ENCODE peak calls at places on chromosomes 2 and 18, in four cellular contexts. K, J, Z and R are unnamed samples.

GRCh38 chr2:178190938-178191910 is 3.1 kb upstream of the OSBPL6 start:
- DNase-seq in K (no peak), J (no peak), Z (peak; percentile 38), R (no peak)

GRCh38 chr18:48842259-48843061 is 108.3 kb downstream of the SMAD7 start:
- DNase-seq in K (peak; percentile 24), J (peak; percentile 87), Z (peak; percentile 68), R (peak; percentile 45)

GRCh38 chr2:42124051-42124813 is 44.9 kb upstream of the EML4 start:
- DNase-seq in K (no peak), J (no peak), Z (peak; percentile 67), R (no peak)

GRCh38 chr2:236862961-236863728 is 222.5 kb upstream of the COPS8 start:
- DNase-seq in K (no peak), J (no peak), Z (no peak), R (no peak)

GRCh38 chr18:79494936-79495335 is 99.2 kb downstream of the NFATC1 start:
- DNase-seq in K (no peak), J (peak; percentile 56), Z (no peak), R (peak; percentile 20)

GRCh38 chr2:140338827-140339226 is 1558.6 kb upstream of the NXPH2 start:
- DNase-seq in K (no peak), J (no peak), Z (no peak), R (no peak)

GRCh38 chr18:62781893-62782292 is 66.6 kb downstream of the PHLPP1 start:
- DNase-seq in K (no peak), J (no peak), Z (no peak), R (no peak)

GRCh38 chr18:59990121-59990818 is 90.5 kb downstream of the PMAIP1 start:
- DNase-seq in K (no peak), J (no peak), Z (no peak), R (no peak)

GRCh38 chr2:164967781-164968228 is 12.5 kb upstream of the SLC38A11 start:
- DNase-seq in K (no peak), J (no peak), Z (no peak), R (no peak)

GRCh38 chr2:31297751-31298150 is 63.8 kb downstream of the EHD3 start:
- DNase-seq in K (no peak), J (no peak), Z (no peak), R (no peak)

GRCh38 chr2:36478332-36478738 is 119.6 kb downstream of the FEZ2 start:
- DNase-seq in K (no peak), J (no peak), Z (no peak), R (no peak)

GRCh38 chr2:36477315-36477714 is 120.7 kb downstream of the FEZ2 start:
- DNase-seq in K (no peak), J (no peak), Z (no peak), R (no peak)

GRCh38 chr2:36478999-36479398 is 119.0 kb downstream of the FEZ2 start:
- DNase-seq in K (no peak), J (no peak), Z (no peak), R (no peak)

GRCh38 chr2:36476411-36476810 is 120.8 kb downstream of the CRIM1 start:
- DNase-seq in K (no peak), J (no peak), Z (no peak), R (no peak)

GRCh38 chr2:36477744-36478143 is 120.2 kb downstream of the FEZ2 start:
- DNase-seq in K (no peak), J (no peak), Z (no peak), R (no peak)
- H3K9me3 ChIP-seq in K (peaks cover 7% of the 10 kb centered on the region), J (peaks cover 5% of the 10 kb centered on the region), Z (no peaks in the 10 kb centered on the region), R (peaks cover 25% of the 10 kb centered on the region)

DNA sequence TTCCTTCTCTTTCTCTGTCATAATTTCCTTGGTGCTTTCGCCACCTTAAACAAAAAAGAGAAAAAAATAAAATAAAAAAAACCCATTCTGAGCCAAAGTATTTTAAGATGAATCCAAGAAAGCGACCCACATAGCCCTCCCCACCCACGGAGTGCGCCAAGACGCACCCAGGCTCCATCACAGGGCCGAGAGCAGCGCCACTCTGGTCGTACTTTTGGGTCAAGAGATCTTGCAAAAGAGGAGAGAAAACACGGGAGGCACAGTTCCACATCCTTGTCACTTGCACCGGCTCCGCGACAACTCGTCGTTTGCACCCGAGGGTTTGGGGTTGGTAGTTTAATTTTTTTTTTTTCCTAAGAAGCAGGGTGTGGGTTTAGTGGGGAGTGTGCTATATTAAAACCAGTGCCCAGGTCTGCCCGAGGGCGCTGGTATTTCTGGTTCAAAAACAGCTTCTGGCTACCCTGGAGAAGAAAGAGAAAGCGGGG is 1.7 kb upstream of the SP9 start:
- DNase-seq in K (no peak), J (no peak), Z (no peak), R (no peak)
- H3K4me3 ChIP-seq in K (no peak overlapping the region), J (no peak overlapping the region), Z (no peak overlapping the region), R (no peak overlapping the region)

GRCh38 chr2:2836343-2837070 is 505.4 kb upstream of the MYT1L start:
- DNase-seq in K (no peak), J (no peak), Z (no peak), R (no peak)
- H3K9me3 ChIP-seq in K (no peaks in the 10 kb centered on the region), J (no peaks in the 10 kb centered on the region), Z (no peaks in the 10 kb centered on the region), R (no peaks in the 10 kb centered on the region)

GRCh38 chr2:30232027-30232800 is 880 bp downstream of the LBH start:
- DNase-seq in K (peak; percentile 76), J (peak; percentile 92), Z (peak; percentile 86), R (peak; percentile 72)
- H3K4me3 ChIP-seq in K (peak overlapping the region; percentile 94), J (peak overlapping the region; percentile 80), Z (peak overlapping the region; percentile 75), R (peak overlapping the region; percentile 82)

GRCh38 chr2:6846540-6846939 is 19.2 kb downstream of the CMPK2 start:
- DNase-seq in K (no peak), J (no peak), Z (no peak), R (no peak)

GRCh38 chr2:6845903-6846302 is 19.8 kb downstream of the CMPK2 start:
- DNase-seq in K (no peak), J (no peak), Z (no peak), R (no peak)

GRCh38 chr2:6852210-6852609 is 13.5 kb downstream of the CMPK2 start:
- DNase-seq in K (no peak), J (no peak), Z (no peak), R (no peak)

GRCh38 chr2:6845312-6845711 is 20.4 kb downstream of the CMPK2 start:
- DNase-seq in K (no peak), J (no peak), Z (no peak), R (no peak)

GRCh38 chr2:6846967-6847695 is 18.6 kb downstream of the CMPK2 start:
- DNase-seq in K (no peak), J (no peak), Z (no peak), R (no peak)
- H3K9me3 ChIP-seq in K (peaks cover 44% of the 10 kb centered on the region), J (peaks cover 63% of the 10 kb centered on the region), Z (peaks cover 28% of the 10 kb centered on the region), R (peaks cover 60% of the 10 kb centered on the region)

GRCh38 chr18:35051978-35052377 is 10.8 kb downstream of the MAPRE2 start:
- DNase-seq in K (no peak), J (no peak), Z (no peak), R (no peak)

GRCh38 chr18:35047697-35048292 is 6.6 kb downstream of the MAPRE2 start:
- DNase-seq in K (no peak), J (no peak), Z (no peak), R (no peak)

GRCh38 chr18:35050004-35050623 is 8.9 kb downstream of the MAPRE2 start:
- DNase-seq in K (no peak), J (no peak), Z (no peak), R (no peak)

GRCh38 chr18:35050638-35051287 is 9.6 kb downstream of the MAPRE2 start:
- DNase-seq in K (no peak), J (no peak), Z (no peak), R (no peak)

GRCh38 chr18:35049111-35050003 is 8.1 kb downstream of the MAPRE2 start:
- DNase-seq in K (no peak), J (no peak), Z (no peak), R (no peak)
- H3K4me3 ChIP-seq in K (no peak overlapping the region), J (no peak overlapping the region), Z (peak overlapping the region; percentile 10), R (peak overlapping the region; percentile 7)